ENCODE peak calls at places on chromosomes 5 and 9, in nine cellular contexts. N, F, Y, S, W, I, C, K and Z are unnamed samples.

GRCh38 chr9:19127881-19128719 is 808 bp upstream of the PLIN2 start:
- DNase-seq in F (no peak), C (no peak), K (no peak), N (no peak), Y (no peak), I (peak), W (peak), S (peak), Z (peak)

GRCh38 chr9:123686131-123686848 is 243.6 kb downstream of the DENND1A start:
- DNase-seq in Y (no peak), S (peak), C (peak), W (peak), K (no peak), N (no peak), F (peak), I (no peak), Z (no peak)

GRCh38 chr9:123081824-123082223 is 48.4 kb downstream of the GPR21 start:
- DNase-seq in Y (peak), K (no peak), I (peak), C (peak), S (no peak), F (peak), W (peak), N (no peak), Z (no peak)

GRCh38 chr5:151005975-151006576 is 14.3 kb upstream of the GPX3 start:
- DNase-seq in W (no peak), Y (no peak), I (no peak), S (peak), C (peak), F (peak), N (no peak), K (no peak), Z (no peak)

GRCh38 chr9:13750639-13751038 is 471.1 kb upstream of the MPDZ start:
- DNase-seq in K (no peak), C (no peak), Y (peak), S (no peak), N (no peak), I (no peak), F (no peak), W (no peak), Z (no peak)

GRCh38 chr5:133734916-133735315 is 122.6 kb upstream of the FSTL4 start:
- DNase-seq in C (no peak), K (no peak), N (no peak), S (no peak), I (no peak), W (no peak), Y (no peak), F (no peak), Z (no peak)

GRCh38 chr5:57841671-57842375 is 359.2 kb upstream of the ACTBL2 start:
- DNase-seq in K (no peak), W (peak), F (peak), S (peak), I (peak), Y (no peak), C (peak), N (no peak), Z (no peak)

GRCh38 chr5:14105717-14106435 is 37.3 kb upstream of the TRIO start:
- DNase-seq in K (no peak), Y (no peak), F (peak), N (no peak), C (peak), W (peak), S (peak), I (no peak), Z (no peak)

GRCh38 chr9:87865626-87866025 is 17.1 kb upstream of the SPATA31E1 start:
- DNase-seq in S (no peak), Y (no peak), W (peak), K (no peak), C (no peak), I (no peak), N (no peak), F (peak), Z (no peak)

GRCh38 chr5:113043491-113043931 is 66.9 kb downstream of the DCP2 start:
- DNase-seq in S (no peak), W (no peak), K (no peak), Y (peak), F (no peak), N (no peak), I (peak), C (peak), Z (peak)

GRCh38 chr5:93479982-93480509 is 101.0 kb downstream of the NR2F1-AS1 start:
- DNase-seq in S (no peak), K (no peak), Y (no peak), C (no peak), W (no peak), I (no peak), N (no peak), F (no peak), Z (no peak)

GRCh38 chr9:136538599-136539426 is 7.0 kb downstream of the NOTCH1 start:
- DNase-seq in F (peak), Y (no peak), K (peak), S (peak), W (no peak), I (no peak), N (peak), C (no peak), Z (no peak)

GRCh38 chr9:131707677-131708612 is 31.9 kb downstream of the RAPGEF1 start:
- DNase-seq in I (no peak), K (no peak), N (no peak), W (peak), C (peak), Y (no peak), F (no peak), S (peak), Z (no peak)

GRCh38 chr9:125359011-125359410 is 97.4 kb downstream of the GAPVD1 start:
- DNase-seq in C (no peak), S (no peak), K (no peak), W (no peak), F (no peak), N (no peak), I (no peak), Y (no peak), Z (no peak)

GRCh38 chr5:173310861-173311515 is 17.2 kb downstream of the STC2 start:
- DNase-seq in C (peak), W (no peak), F (no peak), N (no peak), Y (no peak), K (no peak), S (peak), I (no peak), Z (no peak)

GRCh38 chr5:88671808-88672499 is 211.0 kb downstream of the MEF2C start:
- DNase-seq in W (no peak), C (no peak), S (no peak), I (peak), F (no peak), Y (no peak), N (no peak), K (no peak), Z (no peak)

GRCh38 chr9:114516913-114517312 is 11.6 kb upstream of the WHRN start:
- DNase-seq in S (no peak), W (peak), F (no peak), C (peak), K (no peak), Y (no peak), I (no peak), N (no peak), Z (no peak)

GRCh38 chr5:138186002-138186447 is 7.1 kb downstream of the KIF20A start:
- DNase-seq in S (no peak), F (no peak), Y (no peak), N (no peak), C (no peak), W (no peak), K (no peak), I (no peak), Z (no peak)

GRCh38 chr9:18358325-18358724 is 115.6 kb upstream of the ADAMTSL1 start:
- DNase-seq in I (no peak), Y (no peak), S (no peak), K (no peak), F (no peak), N (no peak), W (peak), C (no peak), Z (no peak)

GRCh38 chr9:72773570-72773969 is 179.3 kb downstream of the ALDH1A1 start:
- DNase-seq in K (no peak), F (no peak), W (peak), Y (no peak), C (no peak), S (no peak), I (no peak), N (no peak), Z (no peak)

GRCh38 chr5:126370796-126371718 is 52.2 kb upstream of the GRAMD2B start:
- DNase-seq in Y (no peak), I (no peak), K (no peak), N (no peak), F (peak), C (peak), S (no peak), W (peak), Z (no peak)

GRCh38 chr5:34886718-34887117 is 28.6 kb downstream of the RAD1 start:
- DNase-seq in K (no peak), I (no peak), N (no peak), C (no peak), Y (no peak), F (no peak), W (peak), S (no peak), Z (no peak)

GRCh38 chr9:120712539-120713031 is 1.7 kb downstream of the MEGF9 start:
- DNase-seq in K (no peak), I (no peak), W (peak), F (peak), S (no peak), C (no peak), Y (no peak), N (no peak), Z (no peak)

GRCh38 chr9:14538529-14538928 is 154.7 kb downstream of the ZDHHC21 start:
- DNase-seq in F (no peak), I (no peak), S (no peak), Y (no peak), C (no peak), N (no peak), K (no peak), W (no peak), Z (no peak)

GRCh38 chr5:65032250-65032649 is 263.5 kb downstream of the CWC27 start:
- DNase-seq in I (no peak), K (no peak), C (peak), F (no peak), W (peak), N (no peak), S (no peak), Y (no peak), Z (no peak)

GRCh38 chr5:127899214-127899610 is 184.4 kb upstream of the SLC12A2 start:
- DNase-seq in K (no peak), W (no peak), C (no peak), Y (no peak), I (no peak), N (no peak), S (no peak), F (no peak), Z (no peak)